ENCODE peak calls at places on chromosomes 12 and 14, in five cellular contexts. O, G, C, L and X are unnamed samples. For H3K36me3, the result is how much of the 10 kb centered on the place peaks cover.

GRCh38 chr12:104345234-104346066 is 41.9 kb downstream of the EID3 start:
- DNase-seq in O (no peak), G (no peak), C (no peak), L (no peak), X (no peak)

GRCh38 chr12:104596128-104596799 is 139.5 kb downstream of the CHST11 start:
- DNase-seq in O (no peak), G (peak), C (no peak), L (no peak), X (peak)

GRCh38 chr12:123997033-123997822 is 24.2 kb downstream of the ZNF664 start:
- DNase-seq in O (no peak), G (no peak), C (no peak), L (no peak), X (no peak)

GRCh38 chr12:124678421-124678893 is 111.0 kb upstream of the NCOR2 start:
- DNase-seq in O (no peak), G (no peak), C (peak), L (no peak), X (no peak)

GRCh38 chr14:67539116-67539515 is 6.0 kb downstream of the PLEKHH1 start:
- DNase-seq in O (no peak), G (no peak), C (peak), L (peak), X (no peak)

GRCh38 chr14:93234798-93235197 is 27.7 kb downstream of the UBR7 start:
- DNase-seq in O (no peak), G (peak), C (no peak), L (peak), X (peak)

GRCh38 chr14:80212025-80212402 is 710 bp upstream of the DIO2 start:
- DNase-seq in O (peak), G (peak), C (no peak), L (peak), X (peak)

GRCh38 chr14:61355892-61356325 is 34.5 kb downstream of the PRKCH start:
- DNase-seq in O (no peak), G (peak), C (no peak), L (no peak), X (peak)

GRCh38 chr12:13405961-13406703 is 209.6 kb downstream of the EMP1 start:
- DNase-seq in O (no peak), G (no peak), C (no peak), L (no peak), X (no peak)

GRCh38 chr12:53145383-53145782 is 35.1 kb upstream of the ZNF740 start:
- DNase-seq in O (no peak), G (no peak), C (no peak), L (no peak), X (no peak)

GRCh38 chr12:104359216-104359615 is 55.7 kb downstream of the EID3 start:
- DNase-seq in O (no peak), G (no peak), C (no peak), L (no peak), X (no peak)

DNA sequence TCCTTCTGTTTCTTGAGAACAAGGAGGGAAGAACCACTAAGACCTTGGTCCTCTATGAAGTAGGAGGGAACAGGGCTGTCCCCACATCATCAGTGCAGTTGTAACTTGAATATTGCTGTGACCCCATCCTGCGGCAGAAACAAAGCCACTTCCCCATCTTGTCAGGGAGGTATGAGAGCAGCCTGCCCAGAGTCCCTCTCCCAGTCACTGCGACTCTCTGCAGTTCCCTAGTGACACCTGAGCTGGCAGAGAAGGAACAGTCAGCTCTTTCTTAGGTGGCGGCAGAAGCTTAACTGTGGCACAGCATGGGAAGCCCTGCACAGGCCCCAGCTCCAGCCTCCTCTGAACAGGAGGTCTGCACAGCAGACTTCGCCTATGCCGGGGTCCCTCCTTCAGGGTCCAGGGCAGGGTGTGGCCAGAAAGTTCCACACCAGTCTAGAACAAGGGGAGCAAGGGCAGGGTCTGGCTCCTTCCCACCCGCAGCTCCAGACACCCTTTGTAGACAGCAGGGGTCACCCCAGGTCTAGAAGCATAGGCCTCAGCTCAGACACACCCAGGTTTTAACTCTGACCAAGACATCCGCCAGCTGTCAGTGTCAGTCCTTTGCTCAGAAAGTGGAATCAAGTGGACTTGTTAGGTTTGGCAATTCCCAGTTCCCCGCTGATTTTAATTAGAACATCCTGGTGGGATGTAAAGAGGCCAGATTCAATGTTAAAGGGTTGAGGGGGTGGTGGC is 36.8 kb downstream of the DEGS2 start:
- DNase-seq in O (no peak), G (no peak), C (no peak), L (no peak), X (no peak)
- TF ChIP-seq CTCF in O (no peak), G (no peak), C (no peak), L (no peak), X (peak)

DNA sequence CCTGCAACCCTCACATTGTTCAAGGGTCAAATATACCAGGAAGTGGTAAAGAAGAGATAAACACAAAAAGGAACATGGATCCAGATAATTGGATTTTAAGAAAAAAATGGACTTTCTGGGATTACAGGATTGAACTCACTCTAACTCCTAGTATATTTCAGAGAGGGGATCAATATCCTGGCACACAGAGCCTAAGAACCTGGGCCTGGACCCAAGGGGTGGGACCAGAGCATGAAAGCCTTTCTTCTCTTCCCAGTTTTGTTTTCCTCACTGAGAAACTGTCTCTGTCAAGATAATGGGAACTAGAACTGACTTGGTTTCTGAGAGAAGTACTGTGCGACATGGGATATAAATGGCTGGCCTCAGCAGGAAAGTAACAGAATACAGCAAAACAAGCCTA is 422.8 kb upstream of the STXBP6 start:
- DNase-seq in O (no peak), G (no peak), C (no peak), L (no peak), X (no peak)
- H3K36me3 ChIP-seq in O (under half), G (under half), C (under half), L (under half), X (under half)

GRCh38 chr14:102913341-102914211 is 8.9 kb upstream of the AMN start:
- DNase-seq in O (no peak), G (no peak), C (no peak), L (no peak), X (no peak)
- TF ChIP-seq CTCF in O (no peak), G (no peak), C (no peak), L (no peak), X (peak)

DNA sequence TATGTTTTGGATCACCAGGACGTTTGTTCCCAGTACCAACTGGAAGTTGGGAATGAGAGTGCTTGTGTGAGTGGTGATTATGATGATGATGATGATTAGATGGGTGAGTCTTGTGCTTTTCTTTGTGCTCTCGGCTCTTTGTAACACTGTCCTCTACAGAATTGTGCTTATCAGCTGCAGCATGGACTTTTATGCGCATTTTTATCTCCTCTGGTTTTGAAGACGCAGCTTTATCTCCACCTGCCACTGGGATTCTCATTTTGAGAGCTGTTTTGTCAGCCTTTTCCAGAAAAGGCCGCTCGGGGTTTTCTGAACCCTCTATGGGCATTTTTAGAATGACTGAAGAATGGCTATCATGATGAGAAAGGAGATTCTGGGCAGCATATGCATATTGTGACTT is 11.5 kb upstream of the KANSL2 start:
- DNase-seq in O (no peak), G (no peak), C (no peak), L (no peak), X (no peak)
- H3K36me3 ChIP-seq in O (under half), G (under half), C (under half), L (under half), X (under half)

DNA sequence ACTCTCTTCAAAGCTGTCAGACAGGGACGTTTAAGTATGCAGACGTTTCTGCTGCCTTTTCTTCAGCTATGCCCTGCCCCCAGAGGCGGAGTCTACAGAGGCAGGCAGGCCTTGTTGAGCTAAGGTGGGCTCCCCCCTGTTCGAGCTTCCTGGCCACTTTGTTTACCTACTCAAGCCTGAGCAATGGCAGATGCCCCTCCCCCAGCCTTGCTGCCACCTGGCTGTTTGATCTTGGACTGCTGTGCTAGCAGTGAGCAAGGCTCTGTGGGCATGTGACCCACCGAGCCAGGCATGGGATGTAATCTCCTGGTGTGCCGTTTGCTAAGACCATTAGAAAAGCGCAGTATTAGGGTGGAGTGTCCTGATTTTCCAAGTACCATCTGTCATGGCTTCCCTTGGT is 900.4 kb upstream of the MDGA2 start:
- DNase-seq in O (no peak), G (no peak), C (no peak), L (no peak), X (no peak)
- TF ChIP-seq CTCF in O (no peak), G (no peak), C (no peak), L (no peak), X (no peak)

GRCh38 chr12:27324452-27324999 is 8.1 kb upstream of the BMAL2 start:
- DNase-seq in O (no peak), G (peak), C (no peak), L (no peak), X (no peak)

GRCh38 chr12:27319394-27319793 is 13.2 kb upstream of the BMAL2 start:
- DNase-seq in O (no peak), G (peak), C (no peak), L (no peak), X (no peak)

GRCh38 chr12:27316947-27317346 is 15.7 kb upstream of the BMAL2 start:
- DNase-seq in O (no peak), G (no peak), C (no peak), L (no peak), X (no peak)

DNA sequence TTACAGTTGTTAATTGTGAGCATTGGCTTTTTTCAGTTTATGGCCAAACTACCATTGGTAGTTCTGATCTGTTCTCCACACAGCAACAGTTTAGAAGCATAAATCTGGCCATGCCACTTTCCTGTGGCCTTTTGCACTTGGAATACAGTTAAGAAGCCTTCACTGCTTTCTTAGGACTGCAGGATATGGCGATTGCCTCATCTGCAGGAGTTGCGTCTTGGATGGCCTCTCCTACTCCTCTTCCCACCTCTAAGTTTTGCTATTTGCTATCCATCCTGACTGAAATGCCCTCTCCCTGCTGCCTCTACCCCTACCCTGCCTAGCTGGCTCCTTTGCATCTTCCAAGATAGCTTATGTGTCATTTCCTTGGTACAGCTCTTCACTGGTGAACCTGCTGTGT is 12.8 kb upstream of the BMAL2 start:
- DNase-seq in O (no peak), G (no peak), C (no peak), L (no peak), X (no peak)
- H3K36me3 ChIP-seq in O (under half), G (under half), C (under half), L (under half), X (under half)

DNA sequence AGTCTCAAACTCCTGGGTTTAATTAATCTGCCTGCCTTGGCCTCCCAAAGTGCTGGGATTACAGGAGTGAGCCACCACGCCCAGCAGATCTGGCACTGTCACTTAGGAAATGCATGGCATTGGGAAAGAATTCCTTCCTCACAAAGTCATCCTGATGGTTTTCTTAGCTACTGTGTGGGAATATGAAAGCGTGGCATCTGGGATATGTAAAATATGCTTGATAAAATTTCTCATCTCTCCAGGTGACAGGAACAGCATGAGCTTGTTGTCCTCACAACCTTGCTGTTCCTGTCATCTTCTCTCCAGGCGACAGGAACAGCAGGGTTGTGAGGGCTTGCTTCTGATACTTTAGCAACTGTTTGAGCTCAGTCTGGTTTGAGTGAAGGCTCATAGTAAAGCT is 16.1 kb upstream of the AICDA start:
- DNase-seq in O (no peak), G (peak), C (no peak), L (no peak), X (no peak)
- TF ChIP-seq CTCF in O (no peak), G (no peak), C (no peak), L (no peak), X (no peak)

GRCh38 chr14:31197671-31198070 is 9.9 kb downstream of the HECTD1 start:
- DNase-seq in O (no peak), G (no peak), C (no peak), L (no peak), X (no peak)
- H3K36me3 ChIP-seq in O (under half), G (under half), C (under half), L (under half), X (under half)

DNA sequence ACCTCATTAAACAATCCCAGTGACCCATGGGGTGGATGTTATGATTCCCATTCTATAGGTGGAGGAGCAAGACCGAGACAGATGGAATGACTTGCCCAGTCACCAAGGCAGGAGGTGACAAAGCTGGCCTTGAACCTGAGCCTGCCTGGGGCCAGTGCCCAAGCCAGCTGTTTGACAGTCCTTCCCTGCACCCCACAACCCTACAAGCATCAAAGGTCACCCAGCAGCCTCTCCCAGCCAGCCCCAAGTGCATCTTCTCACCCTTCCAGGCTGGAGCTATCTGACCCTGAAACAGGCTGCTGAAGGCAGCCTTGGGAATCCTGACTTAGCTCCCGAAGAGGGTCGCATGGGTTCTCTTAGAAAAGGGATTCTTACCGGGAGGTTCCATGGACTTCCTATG is 20.3 kb downstream of the MMAB start:
- DNase-seq in O (no peak), G (no peak), C (no peak), L (no peak), X (no peak)
- TF ChIP-seq CTCF in O (no peak), G (no peak), C (no peak), L (no peak), X (no peak)

DNA sequence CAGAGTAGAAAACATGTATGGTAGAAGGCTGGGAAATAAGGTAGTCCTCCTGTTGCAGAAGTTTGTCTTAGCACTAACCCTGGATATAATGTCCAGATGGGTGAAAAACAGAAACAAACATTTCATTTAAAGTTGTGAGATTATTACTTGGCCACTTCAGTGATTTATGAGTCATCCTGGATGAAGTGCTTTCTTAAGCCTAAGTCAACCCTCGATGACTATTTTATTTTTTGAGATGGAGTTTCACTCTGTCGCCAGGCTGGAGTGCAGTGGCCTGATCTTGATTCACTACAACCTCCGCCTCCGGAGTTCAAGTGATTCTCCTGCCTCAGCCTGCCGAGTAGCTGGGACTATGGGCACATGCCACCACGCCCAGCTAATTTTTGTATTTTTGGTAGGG is 10.2 kb downstream of the DLST start:
- DNase-seq in O (no peak), G (peak), C (no peak), L (no peak), X (no peak)
- H3K36me3 ChIP-seq in O (under half), G (under half), C (under half), L (under half), X (half or more)